ENCODE peak calls at places on chromosomes 5 and 9, in five cellular contexts. One of them, this sample, is unnamed.

GRCh38 chr9:14021871-14022525 is 291.9 kb downstream of the NFIB start:
- DNase-seq in neural progenitor cell: no peak
- DNase-seq in right atrium auricular region: no peak
- DNase-seq in IMR-90: peak
- DNase-seq in A549: no peak
- DNase-seq in this sample: peak

GRCh38 chr9:131886839-131887238 is 147.0 kb upstream of the RAPGEF1 start:
- DNase-seq in neural progenitor cell: no peak
- DNase-seq in right atrium auricular region: no peak
- DNase-seq in IMR-90: peak
- DNase-seq in A549: no peak
- DNase-seq in this sample: peak

GRCh38 chr5:20514145-20514544 is 526.1 kb upstream of the CDH18 start:
- DNase-seq in neural progenitor cell: no peak
- DNase-seq in right atrium auricular region: no peak
- DNase-seq in IMR-90: no peak
- DNase-seq in A549: no peak
- DNase-seq in this sample: no peak

GRCh38 chr5:52725065-52725746 is 62.5 kb upstream of the ITGA1 start:
- DNase-seq in neural progenitor cell: no peak
- DNase-seq in right atrium auricular region: no peak
- DNase-seq in IMR-90: peak
- DNase-seq in A549: no peak
- DNase-seq in this sample: no peak

GRCh38 chr5:9512452-9512851 is 33.4 kb downstream of the SEMA5A start:
- DNase-seq in neural progenitor cell: no peak
- DNase-seq in right atrium auricular region: no peak
- DNase-seq in IMR-90: peak
- DNase-seq in A549: no peak
- DNase-seq in this sample: peak

GRCh38 chr5:99019254-99019653 is 90.4 kb upstream of the CHD1 start:
- DNase-seq in neural progenitor cell: no peak
- DNase-seq in right atrium auricular region: no peak
- DNase-seq in IMR-90: no peak
- DNase-seq in A549: no peak
- DNase-seq in this sample: no peak

GRCh38 chr9:121995997-121996396 is 97.1 kb downstream of the TTLL11 start:
- DNase-seq in neural progenitor cell: no peak
- DNase-seq in right atrium auricular region: no peak
- DNase-seq in IMR-90: no peak
- DNase-seq in A549: no peak
- DNase-seq in this sample: no peak

GRCh38 chr9:133758228-133758627 is 20.1 kb upstream of the SARDH start:
- DNase-seq in neural progenitor cell: no peak
- DNase-seq in right atrium auricular region: no peak
- DNase-seq in IMR-90: no peak
- DNase-seq in A549: no peak
- DNase-seq in this sample: no peak

GRCh38 chr5:40165789-40166728 is 513.7 kb upstream of the PTGER4 start:
- DNase-seq in neural progenitor cell: peak
- DNase-seq in right atrium auricular region: no peak
- DNase-seq in IMR-90: peak
- DNase-seq in A549: peak
- DNase-seq in this sample: peak

GRCh38 chr9:127562841-127563523 is 49.1 kb upstream of the STXBP1 start:
- DNase-seq in neural progenitor cell: no peak
- DNase-seq in right atrium auricular region: no peak
- DNase-seq in IMR-90: peak
- DNase-seq in A549: peak
- DNase-seq in this sample: peak

GRCh38 chr5:178116406-178116885 is 3.1 kb downstream of the N4BP3 start:
- DNase-seq in neural progenitor cell: no peak
- DNase-seq in right atrium auricular region: no peak
- DNase-seq in IMR-90: no peak
- DNase-seq in A549: no peak
- DNase-seq in this sample: no peak

GRCh38 chr5:168422431-168422830 is 63.8 kb upstream of the RARS1 start:
- DNase-seq in neural progenitor cell: no peak
- DNase-seq in right atrium auricular region: no peak
- DNase-seq in IMR-90: no peak
- DNase-seq in A549: peak
- DNase-seq in this sample: no peak

GRCh38 chr9:125683486-125683885 is 23.5 kb downstream of the MAPKAP1 start:
- DNase-seq in neural progenitor cell: no peak
- DNase-seq in right atrium auricular region: no peak
- DNase-seq in IMR-90: peak
- DNase-seq in A549: no peak
- DNase-seq in this sample: peak

GRCh38 chr9:127130661-127131538 is 8.5 kb upstream of the ANGPTL2 start:
- DNase-seq in neural progenitor cell: no peak
- DNase-seq in right atrium auricular region: peak
- DNase-seq in IMR-90: peak
- DNase-seq in A549: no peak
- DNase-seq in this sample: peak

GRCh38 chr9:107638922-107639321 is 149.4 kb upstream of the KLF4 start:
- DNase-seq in neural progenitor cell: peak
- DNase-seq in right atrium auricular region: peak
- DNase-seq in IMR-90: peak
- DNase-seq in A549: peak
- DNase-seq in this sample: peak

GRCh38 chr9:132074736-132075135 is 4.9 kb downstream of the MED27 start:
- DNase-seq in neural progenitor cell: no peak
- DNase-seq in right atrium auricular region: no peak
- DNase-seq in IMR-90: peak
- DNase-seq in A549: no peak
- DNase-seq in this sample: peak

GRCh38 chr5:67475489-67475888 is 278.9 kb upstream of the CD180 start:
- DNase-seq in neural progenitor cell: no peak
- DNase-seq in right atrium auricular region: no peak
- DNase-seq in IMR-90: no peak
- DNase-seq in A549: no peak
- DNase-seq in this sample: no peak

DNA sequence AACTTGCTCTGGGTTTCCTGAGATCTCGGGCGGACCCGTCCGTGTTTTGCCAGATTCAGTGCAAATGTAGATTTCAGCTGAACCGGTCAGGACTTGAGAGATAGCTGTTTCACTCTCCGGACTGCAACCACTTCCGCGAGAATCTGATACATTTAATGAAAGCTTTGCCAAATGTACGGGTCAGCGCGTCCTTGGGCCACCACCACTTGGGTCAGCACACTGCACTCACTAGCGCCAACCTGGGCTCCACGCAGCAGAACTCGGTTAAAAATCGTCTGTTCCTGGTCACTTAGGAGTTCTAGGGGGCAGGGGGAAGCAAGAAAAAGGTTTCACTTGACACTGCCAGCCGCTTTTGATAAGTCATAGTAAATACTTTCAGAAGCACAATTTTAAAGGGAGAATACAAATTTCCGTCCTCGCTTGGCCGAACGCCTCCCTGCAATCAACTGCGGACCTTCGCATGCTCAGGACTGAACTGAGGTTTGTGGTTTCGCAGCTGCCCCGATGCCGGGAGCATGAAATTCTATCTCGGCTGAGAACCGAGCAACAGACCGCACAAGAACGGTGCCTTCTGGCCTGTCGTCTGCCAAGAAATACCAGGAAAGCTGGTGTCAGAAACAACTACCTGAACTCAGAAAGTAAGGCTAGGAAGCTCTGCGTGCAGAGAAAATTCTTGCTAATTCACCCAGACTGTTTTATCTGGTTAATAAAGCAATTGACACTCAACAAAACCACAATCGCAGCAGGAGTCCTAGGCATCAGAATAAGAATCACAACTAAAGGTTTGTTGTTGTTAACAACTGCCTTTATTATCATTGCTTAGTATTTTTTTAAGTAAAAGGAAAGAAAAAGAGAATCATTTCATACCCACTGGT is 4.2 kb upstream of the ISL1 start:
- DNase-seq in neural progenitor cell: peak
- DNase-seq in right atrium auricular region: no peak
- DNase-seq in IMR-90: no peak
- DNase-seq in A549: no peak
- DNase-seq in this sample: peak
- H3K4me3 ChIP-seq in neural progenitor cell: peak
- H3K4me3 ChIP-seq in right atrium auricular region: no peak
- H3K4me3 ChIP-seq in IMR-90: no peak
- H3K4me3 ChIP-seq in A549: no peak
- H3K4me3 ChIP-seq in this sample: peak

DNA sequence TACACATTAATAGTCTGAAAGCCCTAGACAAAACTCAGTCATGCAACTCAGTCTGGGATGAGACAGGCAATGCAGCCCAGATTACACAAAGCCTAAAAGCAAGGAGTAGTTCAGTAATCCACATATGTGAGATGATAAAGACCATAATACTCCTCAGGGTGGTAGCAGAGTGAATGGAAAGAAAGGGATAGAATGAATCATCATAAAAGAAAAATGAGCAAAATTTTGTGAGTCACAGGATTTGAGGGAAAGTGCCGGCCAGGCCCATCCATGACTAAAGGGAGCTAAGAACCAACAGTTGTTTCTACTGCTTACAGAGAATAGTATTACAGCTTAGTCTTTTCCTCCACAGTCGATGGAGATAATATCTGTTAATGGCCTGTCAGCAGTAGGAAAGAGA is 90.0 kb upstream of the POU5F2 start:
- DNase-seq in neural progenitor cell: no peak
- DNase-seq in right atrium auricular region: no peak
- DNase-seq in IMR-90: peak
- DNase-seq in A549: peak
- DNase-seq in this sample: peak
- TF ChIP-seq CTCF in neural progenitor cell: no peak
- TF ChIP-seq CTCF in right atrium auricular region: no peak
- TF ChIP-seq CTCF in IMR-90: peak
- TF ChIP-seq CTCF in A549: no peak
- TF ChIP-seq CTCF in this sample: peak

DNA sequence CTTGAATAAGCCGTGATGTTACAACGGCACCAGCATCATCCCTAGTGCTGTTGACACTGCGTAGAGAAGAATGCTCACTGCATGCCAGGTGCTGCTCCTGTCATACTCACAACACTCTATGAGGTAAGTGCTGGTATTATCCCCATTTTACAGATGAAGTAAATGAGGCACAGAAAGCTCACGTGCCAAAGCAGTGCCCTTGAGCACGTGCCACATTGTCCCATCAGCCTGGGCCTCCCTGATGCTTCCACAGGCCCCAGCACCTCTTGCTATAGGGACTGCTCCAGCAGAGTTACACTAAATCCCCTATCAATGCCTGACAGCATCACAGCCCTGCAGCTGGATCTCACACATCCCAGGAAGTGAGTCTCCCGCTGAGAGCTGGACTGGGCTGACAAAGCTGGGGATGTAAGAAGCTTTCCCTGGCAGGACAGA is 216.1 kb downstream of the FSTL4 start:
- DNase-seq in neural progenitor cell: peak
- DNase-seq in right atrium auricular region: peak
- DNase-seq in IMR-90: no peak
- DNase-seq in A549: no peak
- DNase-seq in this sample: no peak
- H3K4me3 ChIP-seq in neural progenitor cell: no peak
- H3K4me3 ChIP-seq in right atrium auricular region: no peak
- H3K4me3 ChIP-seq in IMR-90: no peak
- H3K4me3 ChIP-seq in A549: no peak
- H3K4me3 ChIP-seq in this sample: no peak

GRCh38 chr5:148998174-148998797 is 64.6 kb downstream of the SH3TC2 start:
- DNase-seq in neural progenitor cell: peak
- DNase-seq in right atrium auricular region: no peak
- DNase-seq in IMR-90: peak
- DNase-seq in A549: peak
- DNase-seq in this sample: peak
- TF ChIP-seq CTCF in neural progenitor cell: peak
- TF ChIP-seq CTCF in right atrium auricular region: peak
- TF ChIP-seq CTCF in IMR-90: peak
- TF ChIP-seq CTCF in A549: peak
- TF ChIP-seq CTCF in this sample: peak

GRCh38 chr9:68996457-68996856 is 17.5 kb downstream of the PRKACG start:
- DNase-seq in neural progenitor cell: no peak
- DNase-seq in right atrium auricular region: no peak
- DNase-seq in IMR-90: no peak
- DNase-seq in A549: no peak
- DNase-seq in this sample: no peak
- H3K4me3 ChIP-seq in neural progenitor cell: no peak
- H3K4me3 ChIP-seq in right atrium auricular region: no peak
- H3K4me3 ChIP-seq in IMR-90: no peak
- H3K4me3 ChIP-seq in A549: no peak
- H3K4me3 ChIP-seq in this sample: no peak

DNA sequence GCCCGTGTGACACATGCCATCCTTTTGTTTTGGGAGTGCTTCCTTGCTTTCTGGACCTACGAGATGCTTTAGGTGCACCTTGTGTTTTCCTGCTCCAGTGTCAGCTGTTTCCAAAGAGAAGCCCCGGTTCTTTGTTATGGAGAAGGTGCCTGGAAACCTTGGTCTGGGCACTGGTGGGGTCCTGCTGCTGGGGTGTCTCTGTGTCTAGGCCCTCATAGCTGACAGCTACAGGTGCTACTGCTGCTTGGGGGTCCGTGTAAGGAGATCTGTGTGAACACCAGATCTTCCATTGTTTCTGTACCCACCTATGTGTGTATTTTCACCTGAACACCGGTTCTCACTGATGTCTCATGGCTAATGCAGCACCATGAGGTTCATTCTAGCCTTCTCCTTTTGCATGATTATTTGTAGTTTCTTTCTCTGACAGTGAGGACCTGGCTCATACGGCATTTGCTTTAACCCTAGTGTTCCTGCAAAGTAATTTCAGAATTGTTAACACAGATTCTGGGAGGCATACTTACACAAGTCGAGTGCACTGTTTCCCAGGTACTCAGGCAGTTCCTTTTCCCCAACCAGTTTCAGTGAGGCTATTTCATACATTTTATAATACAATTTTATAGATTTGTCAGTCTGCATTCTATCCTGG is 13.2 kb upstream of the FAM120AOS start:
- DNase-seq in neural progenitor cell: no peak
- DNase-seq in right atrium auricular region: no peak
- DNase-seq in IMR-90: no peak
- DNase-seq in A549: no peak
- DNase-seq in this sample: no peak
- TF ChIP-seq CTCF in neural progenitor cell: no peak
- TF ChIP-seq CTCF in right atrium auricular region: no peak
- TF ChIP-seq CTCF in IMR-90: no peak
- TF ChIP-seq CTCF in A549: no peak
- TF ChIP-seq CTCF in this sample: no peak

GRCh38 chr5:56588636-56589485 is 226.5 kb upstream of the MAP3K1 start:
- DNase-seq in neural progenitor cell: peak
- DNase-seq in right atrium auricular region: peak
- DNase-seq in IMR-90: no peak
- DNase-seq in A549: no peak
- DNase-seq in this sample: no peak
- H3K4me3 ChIP-seq in neural progenitor cell: no peak
- H3K4me3 ChIP-seq in right atrium auricular region: no peak
- H3K4me3 ChIP-seq in IMR-90: no peak
- H3K4me3 ChIP-seq in A549: no peak
- H3K4me3 ChIP-seq in this sample: no peak